ENCODE peak calls at places on chromosomes 2 and 18, in nine cellular contexts. V is body of pancreas, B is GM23338, P is cardiac muscle cell, R is neural progenitor cell, L is hepatocyte, X is Panc1, S is upper lobe of right lung, H is BJ. K is an unnamed sample.
A peak's percentile ranks its signal among the peaks of the same experiment; 100 is the strongest.

GRCh38 chr2:33210626-33211025 is 263.9 kb downstream of the LTBP1 start:
- DNase-seq in R (peak; percentile 2), H (peak; percentile 82), V (no peak), X (peak; percentile 74), B (peak; percentile 10), L (peak; percentile 35), S (no peak), P (peak; percentile 96), K (peak; percentile 93)

GRCh38 chr18:32730620-32731021 is 42.2 kb downstream of the KLHL14 start:
- DNase-seq in S (no peak), H (no peak), X (peak; percentile 38), V (no peak), L (no peak), B (no peak), P (peak; percentile 0), R (no peak), K (peak; percentile 19)

GRCh38 chr18:35553300-35553699 is 28.2 kb upstream of the GALNT1 start:
- DNase-seq in V (no peak), R (no peak), S (no peak), H (no peak), L (peak; percentile 28), B (no peak), X (no peak), P (no peak), K (no peak)

GRCh38 chr2:23528171-23528570 is 143.2 kb downstream of the KLHL29 start:
- DNase-seq in H (no peak), B (no peak), S (no peak), V (no peak), P (no peak), R (no peak), X (no peak), L (no peak), K (no peak)

GRCh38 chr2:230932556-230933511 is 7.8 kb upstream of the GPR55 start:
- DNase-seq in B (no peak), R (no peak), P (peak; percentile 93), H (peak; percentile 6), V (peak; percentile 31), L (peak; percentile 66), S (no peak), X (no peak), K (peak; percentile 9)

GRCh38 chr18:77101410-77102245 is 31.0 kb downstream of the MBP start:
- DNase-seq in R (no peak), V (peak; percentile 57), X (peak; percentile 99), L (peak; percentile 72), H (peak; percentile 87), S (peak; percentile 85), B (peak; percentile 38), P (peak; percentile 95), K (peak; percentile 98)

GRCh38 chr2:175999283-175999819 is 2.7 kb downstream of the LNPK start:
- DNase-seq in H (no peak), P (no peak), S (no peak), L (no peak), B (no peak), X (no peak), V (no peak), R (no peak), K (no peak)

GRCh38 chr2:224401641-224402342 is at the start of gene FAM124B:
- DNase-seq in P (peak; percentile 87), V (peak; percentile 42), B (peak; percentile 4), S (peak; percentile 70), L (peak; percentile 43), H (peak; percentile 40), X (no peak), R (no peak), K (no peak)

GRCh38 chr18:11149441-11150270 is at the start of gene PIEZO2:
- DNase-seq in S (peak; percentile 79), X (no peak), P (peak; percentile 88), V (peak; percentile 55), H (no peak), R (peak; percentile 92), B (peak; percentile 85), L (peak; percentile 88), K (no peak)

GRCh38 chr2:233486778-233487552 is 79.6 kb downstream of the USP40 start:
- DNase-seq in S (peak; percentile 67), H (peak; percentile 95), B (no peak), X (peak; percentile 5), R (no peak), V (no peak), P (peak; percentile 62), L (no peak), K (peak; percentile 82)

GRCh38 chr2:216064684-216065083 is 16.9 kb downstream of the PECR start:
- DNase-seq in V (no peak), H (no peak), R (no peak), S (no peak), P (no peak), B (no peak), X (no peak), L (no peak), K (no peak)

GRCh38 chr2:20382965-20383800 is 32.5 kb upstream of the PUM2 start:
- DNase-seq in H (peak; percentile 28), B (no peak), L (no peak), P (peak; percentile 46), R (no peak), X (no peak), V (no peak), S (no peak), K (peak; percentile 87)

GRCh38 chr2:22579341-22579740 is 805.6 kb upstream of the KLHL29 start:
- DNase-seq in S (no peak), B (no peak), X (no peak), H (no peak), L (no peak), V (no peak), P (no peak), R (no peak), K (no peak)

GRCh38 chr2:153536105-153536504 is 57.5 kb upstream of the RPRM start:
- DNase-seq in L (no peak), X (no peak), V (no peak), P (no peak), R (no peak), B (no peak), S (no peak), H (no peak), K (peak; percentile 55)

DNA sequence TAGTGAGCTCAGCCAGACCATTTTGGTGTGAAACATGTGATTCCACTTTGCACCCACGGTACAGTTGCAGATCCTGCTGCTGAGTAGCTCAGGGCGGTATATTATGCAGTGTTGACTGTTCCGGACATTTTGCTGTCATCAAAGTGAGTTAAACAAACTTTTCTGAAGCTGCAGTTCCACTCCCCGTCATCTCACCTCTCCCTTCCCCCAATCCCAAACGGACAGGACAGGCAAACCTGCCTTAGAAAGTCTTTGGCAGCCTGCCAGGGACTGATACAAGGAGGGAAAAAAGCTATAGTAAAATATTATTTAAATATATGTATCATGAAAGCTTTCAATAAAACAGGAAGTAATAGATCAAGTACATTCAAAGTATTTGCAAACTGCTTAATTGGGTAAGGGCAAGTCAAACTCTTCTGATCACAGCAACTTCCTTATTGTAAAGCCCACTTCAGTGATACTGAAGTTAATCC is 35.5 kb upstream of the SP5 start:
- DNase-seq in X (no peak), L (peak; percentile 44), B (peak; percentile 21), S (no peak), R (peak; percentile 26), H (no peak), P (no peak), V (peak; percentile 30), K (peak; percentile 35)
- H3K4me3 ChIP-seq in X (no peak overlapping the region), L (no peak overlapping the region), B (peak overlapping the region; percentile 3), S (no peak overlapping the region), R (no peak overlapping the region), H (no peak overlapping the region), P (no peak overlapping the region), V (no peak overlapping the region), K (no peak overlapping the region)

DNA sequence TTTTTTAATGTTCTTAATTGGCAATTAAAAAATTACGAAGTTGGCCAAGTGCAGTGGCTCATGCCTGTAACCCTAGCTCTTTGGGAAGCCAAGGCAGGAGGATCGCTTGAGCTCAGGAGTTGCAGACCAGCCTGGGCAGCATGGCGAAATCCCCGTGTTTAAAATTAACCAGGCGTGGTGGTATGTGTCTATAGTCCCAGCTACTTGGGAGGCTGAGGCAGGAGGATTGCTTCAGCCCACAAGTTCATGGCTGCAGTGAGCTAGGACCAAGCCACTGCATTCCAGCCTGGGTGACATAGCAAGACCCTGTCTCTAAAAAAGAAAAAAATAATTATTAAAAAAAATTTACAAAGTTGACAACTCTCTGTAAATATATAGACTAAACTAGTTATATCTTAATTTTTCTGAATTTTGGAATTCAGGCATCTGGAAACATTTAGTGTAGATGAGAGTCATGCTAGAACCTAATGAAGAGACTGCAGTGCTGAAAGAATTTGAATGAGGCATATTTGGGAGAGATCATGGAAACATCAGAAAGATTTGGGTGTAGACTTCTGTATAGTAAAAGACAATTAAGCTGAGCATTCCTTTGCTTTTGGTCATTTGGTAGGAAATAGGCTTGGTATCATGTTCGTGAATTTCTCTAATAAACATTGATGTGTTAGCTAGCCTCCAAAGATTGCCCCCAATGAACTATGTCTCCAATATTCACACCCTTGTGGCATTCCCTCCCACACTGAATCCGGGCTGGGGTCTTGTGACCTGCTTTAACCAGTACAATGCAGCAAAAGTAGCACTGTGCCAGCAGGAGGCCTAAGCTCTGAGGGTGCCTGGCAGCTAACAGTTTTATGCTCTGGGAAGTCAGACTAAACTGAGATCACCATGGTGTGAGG is 4.2 kb upstream of the ROCK1 start:
- DNase-seq in L (no peak), X (no peak), R (peak; percentile 39), P (peak; percentile 13), S (peak; percentile 67), V (no peak), B (peak; percentile 48), H (peak; percentile 86), K (no peak)
- TF ChIP-seq CTCF in L (no peak), X (no peak), R (no peak), P (no peak), S (no peak), V (no peak), B (no peak), H (peak; percentile 23), K (no peak)

GRCh38 chr2:25374411-25374810 is 32.7 kb upstream of the DNMT3A start:
- DNase-seq in B (no peak), L (no peak), P (no peak), V (no peak), H (no peak), S (no peak), X (no peak), R (no peak), K (no peak)

GRCh38 chr2:25371253-25372241 is 29.8 kb upstream of the DNMT3A start:
- DNase-seq in H (no peak), S (peak; percentile 53), B (no peak), P (no peak), R (no peak), X (no peak), L (peak; percentile 72), V (no peak), K (no peak)

GRCh38 chr2:25374827-25375226 is 33.1 kb upstream of the DNMT3A start:
- DNase-seq in P (no peak), R (no peak), L (no peak), H (no peak), X (no peak), S (peak; percentile 38), B (no peak), V (no peak), K (no peak)

GRCh38 chr2:25372405-25373268 is 30.9 kb upstream of the DNMT3A start:
- DNase-seq in X (no peak), L (no peak), B (no peak), P (no peak), R (no peak), V (no peak), H (no peak), S (peak; percentile 61), K (peak; percentile 29)

GRCh38 chr2:25373269-25373981 is 31.7 kb upstream of the DNMT3A start:
- DNase-seq in S (peak; percentile 83), B (no peak), P (no peak), L (no peak), H (no peak), V (peak; percentile 97), R (no peak), X (no peak), K (peak; percentile 51)
- H3K4me3 ChIP-seq in S (no peak overlapping the region), B (no peak overlapping the region), P (no peak overlapping the region), L (no peak overlapping the region), H (no peak overlapping the region), V (no peak overlapping the region), R (no peak overlapping the region), X (no peak overlapping the region), K (no peak overlapping the region)

GRCh38 chr2:11936761-11937160 is 190.3 kb downstream of the LPIN1 start:
- DNase-seq in B (no peak), H (no peak), L (no peak), X (no peak), V (no peak), R (no peak), S (no peak), P (no peak), K (no peak)
- TF ChIP-seq CTCF in B (no peak), H (no peak), L (no peak), X (no peak), V (no peak), R (no peak), S (no peak), P (no peak), K (no peak)